ENCODE peak calls at places on chromosomes 7 and 10, in ten cellular contexts. One of them, this sample, is unnamed. For H3K27me3, the result is how much of the 10 kb centered on the place peaks cover.

GRCh38 chr10:103497161-103497915 is 3.8 kb downstream of the NEURL1 start:
- DNase-seq in mesendoderm: no peak
- DNase-seq in CD8-positive, alpha-beta T cell: no peak
- DNase-seq in tibial nerve: no peak
- DNase-seq in tibial artery: no peak
- DNase-seq in GM23338: no peak
- DNase-seq in GM23248: no peak
- DNase-seq in right lobe of liver: no peak
- DNase-seq in adipocyte: no peak
- DNase-seq in colonic mucosa: no peak
- DNase-seq in this sample: no peak

GRCh38 chr7:108805808-108806397 is 236.2 kb downstream of the DNAJB9 start:
- DNase-seq in mesendoderm: peak
- DNase-seq in CD8-positive, alpha-beta T cell: no peak
- DNase-seq in tibial nerve: no peak
- DNase-seq in tibial artery: no peak
- DNase-seq in GM23338: peak
- DNase-seq in GM23248: peak
- DNase-seq in right lobe of liver: no peak
- DNase-seq in adipocyte: peak
- DNase-seq in colonic mucosa: no peak
- DNase-seq in this sample: no peak

GRCh38 chr7:114931656-114932011 is 9.7 kb downstream of the MDFIC start:
- DNase-seq in mesendoderm: no peak
- DNase-seq in CD8-positive, alpha-beta T cell: no peak
- DNase-seq in tibial nerve: no peak
- DNase-seq in tibial artery: no peak
- DNase-seq in GM23338: no peak
- DNase-seq in GM23248: no peak
- DNase-seq in right lobe of liver: no peak
- DNase-seq in adipocyte: no peak
- DNase-seq in colonic mucosa: no peak
- DNase-seq in this sample: no peak

GRCh38 chr10:26269754-26270153 is 53.2 kb downstream of the GAD2 start:
- DNase-seq in mesendoderm: peak
- DNase-seq in CD8-positive, alpha-beta T cell: no peak
- DNase-seq in tibial nerve: no peak
- DNase-seq in tibial artery: no peak
- DNase-seq in GM23338: peak
- DNase-seq in GM23248: peak
- DNase-seq in right lobe of liver: no peak
- DNase-seq in adipocyte: no peak
- DNase-seq in colonic mucosa: no peak
- DNase-seq in this sample: no peak

GRCh38 chr10:14306201-14306600 is 24.5 kb downstream of the FRMD4A start:
- DNase-seq in mesendoderm: no peak
- DNase-seq in CD8-positive, alpha-beta T cell: no peak
- DNase-seq in tibial nerve: no peak
- DNase-seq in tibial artery: no peak
- DNase-seq in GM23338: no peak
- DNase-seq in GM23248: no peak
- DNase-seq in right lobe of liver: no peak
- DNase-seq in adipocyte: no peak
- DNase-seq in colonic mucosa: no peak
- DNase-seq in this sample: no peak

GRCh38 chr7:102811942-102812678 is 63.3 kb downstream of the FAM185A start:
- DNase-seq in mesendoderm: no peak
- DNase-seq in CD8-positive, alpha-beta T cell: no peak
- DNase-seq in tibial nerve: no peak
- DNase-seq in tibial artery: no peak
- DNase-seq in GM23338: no peak
- DNase-seq in GM23248: no peak
- DNase-seq in right lobe of liver: peak
- DNase-seq in adipocyte: no peak
- DNase-seq in colonic mucosa: no peak
- DNase-seq in this sample: no peak

GRCh38 chr10:112491144-112491543 is 44.1 kb downstream of the VTI1A start:
- DNase-seq in mesendoderm: peak
- DNase-seq in CD8-positive, alpha-beta T cell: no peak
- DNase-seq in tibial nerve: no peak
- DNase-seq in tibial artery: no peak
- DNase-seq in GM23338: no peak
- DNase-seq in GM23248: peak
- DNase-seq in right lobe of liver: no peak
- DNase-seq in adipocyte: peak
- DNase-seq in colonic mucosa: no peak
- DNase-seq in this sample: no peak

GRCh38 chr7:105621617-105622016 is 40.3 kb upstream of the EFCAB10 start:
- DNase-seq in mesendoderm: no peak
- DNase-seq in CD8-positive, alpha-beta T cell: no peak
- DNase-seq in tibial nerve: no peak
- DNase-seq in tibial artery: peak
- DNase-seq in GM23338: no peak
- DNase-seq in GM23248: peak
- DNase-seq in right lobe of liver: no peak
- DNase-seq in adipocyte: peak
- DNase-seq in colonic mucosa: no peak
- DNase-seq in this sample: no peak

DNA sequence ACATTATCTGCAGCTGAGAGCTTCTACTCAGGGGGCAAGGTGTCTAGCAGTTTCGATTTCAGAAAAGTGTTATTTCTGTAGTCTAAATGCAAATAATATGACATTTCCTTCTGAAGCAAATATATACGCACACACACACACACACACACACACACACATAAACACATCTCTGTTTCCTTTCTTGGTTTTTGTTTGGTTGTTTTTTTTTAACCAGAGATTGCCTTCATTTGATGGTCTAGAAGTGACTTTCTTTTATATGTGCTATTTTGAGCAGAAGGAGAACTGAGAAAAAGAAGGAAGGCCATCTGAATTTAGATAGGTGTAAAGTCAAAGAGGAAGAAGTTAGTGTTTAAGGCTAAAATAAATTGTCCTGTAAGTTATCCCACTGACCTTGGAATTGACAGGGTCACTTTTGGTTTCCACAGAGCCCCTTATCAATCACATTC is 142.2 kb downstream of the TRIL start:
- DNase-seq in mesendoderm: no peak
- DNase-seq in CD8-positive, alpha-beta T cell: no peak
- DNase-seq in tibial nerve: no peak
- DNase-seq in tibial artery: no peak
- DNase-seq in GM23338: no peak
- DNase-seq in GM23248: no peak
- DNase-seq in right lobe of liver: no peak
- DNase-seq in adipocyte: no peak
- DNase-seq in colonic mucosa: no peak
- DNase-seq in this sample: no peak
- H3K27me3 ChIP-seq in mesendoderm: under half
- H3K27me3 ChIP-seq in CD8-positive, alpha-beta T cell: under half
- H3K27me3 ChIP-seq in tibial nerve: under half
- H3K27me3 ChIP-seq in tibial artery: under half
- H3K27me3 ChIP-seq in GM23338: under half
- H3K27me3 ChIP-seq in GM23248: under half
- H3K27me3 ChIP-seq in right lobe of liver: under half
- H3K27me3 ChIP-seq in adipocyte: under half
- H3K27me3 ChIP-seq in colonic mucosa: under half
- H3K27me3 ChIP-seq in this sample: under half

DNA sequence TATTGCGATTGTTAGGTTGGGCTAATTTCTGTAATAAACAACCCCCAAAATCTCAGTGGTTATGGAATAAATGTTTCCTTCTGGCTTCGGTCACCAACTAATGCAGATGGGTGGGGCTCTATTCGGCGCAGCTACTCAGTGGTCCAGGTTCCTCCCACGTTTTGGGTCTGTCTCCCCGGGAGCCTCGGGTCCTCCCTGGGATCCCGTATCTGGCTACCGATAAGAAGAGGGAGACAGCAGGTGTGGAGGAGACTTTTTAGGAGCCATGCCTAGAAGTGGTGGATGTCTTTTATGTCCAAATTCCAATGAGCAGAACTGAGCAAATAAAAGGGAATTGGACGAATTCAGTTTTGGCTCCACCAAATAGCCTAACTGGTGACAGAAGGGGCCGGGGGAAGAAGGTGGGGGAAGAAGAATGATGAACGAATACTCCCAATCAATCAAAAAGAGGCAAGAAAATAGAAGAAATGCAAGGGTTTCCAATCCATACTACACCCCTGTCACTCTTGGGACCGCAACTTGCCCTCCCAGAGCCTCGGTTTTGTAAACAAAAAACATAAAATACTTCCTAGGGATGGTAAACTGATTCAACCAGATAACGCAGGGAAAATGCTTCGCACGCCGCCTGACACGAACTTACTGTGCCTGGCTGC is 498 bp upstream of the C10orf53 start:
- DNase-seq in mesendoderm: no peak
- DNase-seq in CD8-positive, alpha-beta T cell: peak
- DNase-seq in tibial nerve: no peak
- DNase-seq in tibial artery: no peak
- DNase-seq in GM23338: no peak
- DNase-seq in GM23248: no peak
- DNase-seq in right lobe of liver: no peak
- DNase-seq in adipocyte: no peak
- DNase-seq in colonic mucosa: no peak
- DNase-seq in this sample: no peak
- H3K27me3 ChIP-seq in mesendoderm: under half
- H3K27me3 ChIP-seq in CD8-positive, alpha-beta T cell: under half
- H3K27me3 ChIP-seq in tibial nerve: under half
- H3K27me3 ChIP-seq in tibial artery: under half
- H3K27me3 ChIP-seq in GM23338: half or more
- H3K27me3 ChIP-seq in GM23248: under half
- H3K27me3 ChIP-seq in right lobe of liver: under half
- H3K27me3 ChIP-seq in adipocyte: under half
- H3K27me3 ChIP-seq in colonic mucosa: under half
- H3K27me3 ChIP-seq in this sample: under half

GRCh38 chr10:99938563-99938962 is 71.2 kb downstream of the DNMBP start:
- DNase-seq in mesendoderm: no peak
- DNase-seq in CD8-positive, alpha-beta T cell: no peak
- DNase-seq in tibial nerve: no peak
- DNase-seq in tibial artery: no peak
- DNase-seq in GM23338: no peak
- DNase-seq in GM23248: no peak
- DNase-seq in right lobe of liver: no peak
- DNase-seq in adipocyte: no peak
- DNase-seq in colonic mucosa: no peak
- DNase-seq in this sample: no peak

GRCh38 chr10:99941942-99942835 is 67.6 kb downstream of the DNMBP start:
- DNase-seq in mesendoderm: peak
- DNase-seq in CD8-positive, alpha-beta T cell: no peak
- DNase-seq in tibial nerve: no peak
- DNase-seq in tibial artery: no peak
- DNase-seq in GM23338: no peak
- DNase-seq in GM23248: peak
- DNase-seq in right lobe of liver: no peak
- DNase-seq in adipocyte: peak
- DNase-seq in colonic mucosa: no peak
- DNase-seq in this sample: no peak

GRCh38 chr10:99944860-99945259 is 64.9 kb downstream of the DNMBP start:
- DNase-seq in mesendoderm: no peak
- DNase-seq in CD8-positive, alpha-beta T cell: no peak
- DNase-seq in tibial nerve: no peak
- DNase-seq in tibial artery: no peak
- DNase-seq in GM23338: no peak
- DNase-seq in GM23248: no peak
- DNase-seq in right lobe of liver: no peak
- DNase-seq in adipocyte: no peak
- DNase-seq in colonic mucosa: no peak
- DNase-seq in this sample: no peak

GRCh38 chr10:99945286-99945685 is 64.5 kb downstream of the DNMBP start:
- DNase-seq in mesendoderm: no peak
- DNase-seq in CD8-positive, alpha-beta T cell: no peak
- DNase-seq in tibial nerve: no peak
- DNase-seq in tibial artery: peak
- DNase-seq in GM23338: no peak
- DNase-seq in GM23248: peak
- DNase-seq in right lobe of liver: no peak
- DNase-seq in adipocyte: peak
- DNase-seq in colonic mucosa: no peak
- DNase-seq in this sample: peak

DNA sequence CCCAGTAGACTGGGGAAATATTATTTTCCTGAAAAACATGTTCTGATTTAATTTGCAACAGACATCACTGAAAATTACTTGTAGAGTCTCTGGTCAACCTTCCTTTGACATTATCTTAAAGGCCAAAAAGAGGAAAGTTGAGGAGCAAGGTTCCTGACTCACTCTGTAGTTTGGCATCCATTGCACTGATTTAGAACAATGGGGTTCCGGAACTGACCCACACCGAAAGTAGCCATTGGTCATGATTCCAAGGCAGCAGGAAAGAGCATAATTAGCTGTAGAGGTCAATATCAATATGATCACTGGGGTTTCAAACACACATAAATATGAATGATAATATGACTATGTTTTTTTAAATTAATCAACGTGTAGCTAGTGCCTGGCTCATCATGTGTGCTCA is 65.8 kb downstream of the DNMBP start:
- DNase-seq in mesendoderm: no peak
- DNase-seq in CD8-positive, alpha-beta T cell: no peak
- DNase-seq in tibial nerve: no peak
- DNase-seq in tibial artery: no peak
- DNase-seq in GM23338: no peak
- DNase-seq in GM23248: no peak
- DNase-seq in right lobe of liver: no peak
- DNase-seq in adipocyte: no peak
- DNase-seq in colonic mucosa: no peak
- DNase-seq in this sample: no peak
- H3K27me3 ChIP-seq in mesendoderm: under half
- H3K27me3 ChIP-seq in CD8-positive, alpha-beta T cell: under half
- H3K27me3 ChIP-seq in tibial nerve: under half
- H3K27me3 ChIP-seq in tibial artery: under half
- H3K27me3 ChIP-seq in GM23338: under half
- H3K27me3 ChIP-seq in GM23248: under half
- H3K27me3 ChIP-seq in right lobe of liver: under half
- H3K27me3 ChIP-seq in adipocyte: under half
- H3K27me3 ChIP-seq in colonic mucosa: under half
- H3K27me3 ChIP-seq in this sample: under half

DNA sequence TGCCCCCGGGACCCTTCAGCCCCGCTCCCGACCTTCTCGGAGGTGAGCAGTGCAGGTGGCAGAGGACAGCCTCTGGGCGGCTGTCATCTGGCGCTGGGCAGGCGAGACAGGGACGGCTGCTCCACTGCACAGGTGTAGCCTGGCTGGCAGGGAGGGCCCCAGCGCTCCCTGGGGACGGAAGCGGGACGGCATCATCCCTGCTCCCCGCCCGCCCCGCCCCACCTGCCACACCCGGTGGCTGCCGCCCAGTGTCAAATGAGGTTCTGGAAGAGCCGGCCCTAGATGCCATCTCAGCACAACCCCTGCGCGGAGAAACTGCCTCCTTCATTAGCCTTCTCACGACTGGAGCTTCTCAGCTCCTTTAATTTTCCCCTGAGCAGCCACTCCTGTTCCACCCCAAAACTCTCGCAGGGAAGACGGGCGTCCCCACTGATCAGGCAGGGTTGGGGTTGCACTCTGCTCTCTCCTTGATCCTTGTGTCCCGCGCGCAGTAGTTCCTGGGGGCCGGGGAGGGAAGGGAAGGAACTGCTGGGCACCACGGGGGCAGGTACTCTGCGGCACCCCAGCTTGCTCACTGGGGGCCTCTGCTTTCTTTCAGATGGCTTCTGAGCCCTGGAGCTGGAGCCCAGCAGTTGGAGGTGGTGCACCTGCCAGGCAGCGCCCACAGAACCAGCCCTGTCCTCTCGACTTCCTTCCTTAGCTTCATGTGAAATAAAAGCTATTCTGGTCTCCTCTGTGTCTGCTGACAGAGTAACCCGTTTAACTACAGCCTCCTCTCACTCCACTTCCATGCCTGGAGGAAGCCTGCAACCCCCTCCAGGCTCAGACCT is 12.0 kb downstream of the PLAC9 start:
- DNase-seq in mesendoderm: no peak
- DNase-seq in CD8-positive, alpha-beta T cell: peak
- DNase-seq in tibial nerve: no peak
- DNase-seq in tibial artery: peak
- DNase-seq in GM23338: no peak
- DNase-seq in GM23248: peak
- DNase-seq in right lobe of liver: peak
- DNase-seq in adipocyte: no peak
- DNase-seq in colonic mucosa: peak
- DNase-seq in this sample: peak
- H3K27me3 ChIP-seq in mesendoderm: under half
- H3K27me3 ChIP-seq in CD8-positive, alpha-beta T cell: under half
- H3K27me3 ChIP-seq in tibial nerve: under half
- H3K27me3 ChIP-seq in tibial artery: under half
- H3K27me3 ChIP-seq in GM23338: under half
- H3K27me3 ChIP-seq in GM23248: under half
- H3K27me3 ChIP-seq in right lobe of liver: under half
- H3K27me3 ChIP-seq in adipocyte: under half
- H3K27me3 ChIP-seq in colonic mucosa: under half
- H3K27me3 ChIP-seq in this sample: under half

This sample was measured in stomach.